ENCODE peak calls at places on chromosomes 16 and 17, in seven cellular contexts. Q, J, M, Y, C, W and I are unnamed samples. For H3K4me1, the result is how much of the 10 kb centered on the place peaks cover.

GRCh38 chr16:84344781-84345180 is 23.6 kb upstream of the ATP2C2 start:
- DNase-seq in Q (no peak), J (no peak), M (no peak), Y (no peak), C (no peak), W (no peak), I (no peak)

GRCh38 chr16:59905628-59906027 is 1171.5 kb upstream of the GOT2 start:
- DNase-seq in Q (no peak), J (no peak), M (no peak), Y (no peak), C (no peak), W (no peak), I (no peak)

GRCh38 chr16:78452030-78452429 is 352.6 kb downstream of the WWOX start:
- DNase-seq in Q (no peak), J (no peak), M (no peak), Y (no peak), C (no peak), W (no peak), I (no peak)

GRCh38 chr17:78611636-78612035 is 34.4 kb upstream of the DNAH17 start:
- DNase-seq in Q (no peak), J (no peak), M (no peak), Y (no peak), C (no peak), W (peak), I (no peak)

GRCh38 chr16:61654962-61655361 is 381.3 kb downstream of the CDH8 start:
- DNase-seq in Q (no peak), J (no peak), M (no peak), Y (no peak), C (no peak), W (no peak), I (no peak)

GRCh38 chr17:14300628-14301278 is at the start of gene HS3ST3B1:
- DNase-seq in Q (peak), J (peak), M (peak), Y (peak), C (peak), W (peak), I (peak)

GRCh38 chr17:65000798-65001197 is 55.7 kb downstream of the GNA13 start:
- DNase-seq in Q (no peak), J (no peak), M (no peak), Y (no peak), C (no peak), W (no peak), I (no peak)

GRCh38 chr17:15261818-15262290 is 3.3 kb downstream of the PMP22 start:
- DNase-seq in Q (peak), J (no peak), M (no peak), Y (no peak), C (no peak), W (peak), I (no peak)

GRCh38 chr17:57387575-57387974 is 131.3 kb downstream of the MSI2 start:
- DNase-seq in Q (no peak), J (no peak), M (no peak), Y (no peak), C (no peak), W (no peak), I (no peak)

GRCh38 chr17:76673729-76674128 is 30.2 kb upstream of the ST6GALNAC1 start:
- DNase-seq in Q (no peak), J (no peak), M (no peak), Y (no peak), C (no peak), W (no peak), I (no peak)

GRCh38 chr17:67256075-67256732 is 11.2 kb upstream of the HELZ start:
- DNase-seq in Q (no peak), J (no peak), M (no peak), Y (no peak), C (no peak), W (no peak), I (no peak)

GRCh38 chr17:72545756-72546155 is 424.9 kb downstream of the SOX9 start:
- DNase-seq in Q (no peak), J (no peak), M (no peak), Y (no peak), C (no peak), W (no peak), I (no peak)

GRCh38 chr17:74272731-74273201 is 1.3 kb upstream of the DNAI2 start:
- DNase-seq in Q (no peak), J (no peak), M (no peak), Y (no peak), C (peak), W (no peak), I (no peak)

GRCh38 chr16:711548-712320 is 3.2 kb upstream of the METRN start:
- DNase-seq in Q (peak), J (no peak), M (peak), Y (peak), C (peak), W (peak), I (peak)

GRCh38 chr17:1004769-1005295 is 7.9 kb downstream of the TIMM22 start:
- DNase-seq in Q (no peak), J (no peak), M (no peak), Y (no peak), C (no peak), W (no peak), I (no peak)

GRCh38 chr17:73833779-73834613 is 189.8 kb upstream of the SDK2 start:
- DNase-seq in Q (no peak), J (no peak), M (no peak), Y (no peak), C (no peak), W (no peak), I (no peak)

GRCh38 chr17:20095366-20096080 is 86.4 kb downstream of the SPECC1 start:
- DNase-seq in Q (peak), J (no peak), M (no peak), Y (peak), C (peak), W (peak), I (no peak)

GRCh38 chr17:7173687-7174602 is 5.2 kb downstream of the ASGR1 start:
- DNase-seq in Q (peak), J (no peak), M (no peak), Y (peak), C (peak), W (peak), I (peak)

GRCh38 chr17:51434434-51435170 is 174.3 kb downstream of the UTP18 start:
- DNase-seq in Q (no peak), J (no peak), M (no peak), Y (no peak), C (no peak), W (no peak), I (no peak)

GRCh38 chr17:80478487-80479245 is 2.3 kb upstream of the NPTX1 start:
- DNase-seq in Q (no peak), J (no peak), M (no peak), Y (no peak), C (no peak), W (no peak), I (no peak)

GRCh38 chr17:43879723-43880419 is 27.5 kb downstream of the MPP2 start:
- DNase-seq in Q (no peak), J (no peak), M (no peak), Y (no peak), C (no peak), W (no peak), I (no peak)

GRCh38 chr17:1112875-1113274 is 66.9 kb downstream of the ABR start:
- DNase-seq in Q (no peak), J (no peak), M (peak), Y (no peak), C (no peak), W (peak), I (no peak)

GRCh38 chr17:39729280-39729851 is 966 bp downstream of the MIEN1 start:
- DNase-seq in Q (no peak), J (no peak), M (no peak), Y (no peak), C (no peak), W (no peak), I (no peak)

GRCh38 chr16:58733248-58733670 is 857 bp downstream of the GOT2 start:
- DNase-seq in Q (no peak), J (no peak), M (peak), Y (no peak), C (no peak), W (peak), I (no peak)

GRCh38 chr17:14372905-14373559 is 72.2 kb downstream of the HS3ST3B1 start:
- DNase-seq in Q (no peak), J (no peak), M (no peak), Y (peak), C (no peak), W (peak), I (no peak)

GRCh38 chr17:1324201-1324750 is 44.8 kb downstream of the TRARG1 start:
- DNase-seq in Q (no peak), J (no peak), M (peak), Y (no peak), C (no peak), W (no peak), I (no peak)

GRCh38 chr17:39769974-39770587 is 32.3 kb downstream of the GRB7 start:
- DNase-seq in Q (no peak), J (no peak), M (peak), Y (no peak), C (no peak), W (no peak), I (no peak)

GRCh38 chr17:7843536-7844291 is 9.7 kb downstream of the KDM6B start:
- DNase-seq in Q (peak), J (peak), M (peak), Y (peak), C (peak), W (peak), I (peak)

GRCh38 chr17:28763804-28764266 is 20.0 kb downstream of the TRAF4 start:
- DNase-seq in Q (peak), J (no peak), M (peak), Y (peak), C (peak), W (peak), I (peak)

GRCh38 chr17:30200086-30200485 is 35.4 kb downstream of the SLC6A4 start:
- DNase-seq in Q (no peak), J (no peak), M (no peak), Y (no peak), C (no peak), W (no peak), I (no peak)

GRCh38 chr17:71338396-71338795 is 782.4 kb upstream of the SOX9 start:
- DNase-seq in Q (no peak), J (no peak), M (no peak), Y (no peak), C (no peak), W (peak), I (no peak)

GRCh38 chr17:71335212-71335611 is 785.6 kb upstream of the SOX9 start:
- DNase-seq in Q (no peak), J (no peak), M (no peak), Y (no peak), C (no peak), W (no peak), I (no peak)

GRCh38 chr17:71334041-71334781 is 786.6 kb upstream of the SOX9 start:
- DNase-seq in Q (no peak), J (no peak), M (no peak), Y (no peak), C (no peak), W (no peak), I (no peak)

GRCh38 chr17:71339219-71339618 is 781.6 kb upstream of the SOX9 start:
- DNase-seq in Q (no peak), J (no peak), M (no peak), Y (no peak), C (no peak), W (no peak), I (no peak)

DNA sequence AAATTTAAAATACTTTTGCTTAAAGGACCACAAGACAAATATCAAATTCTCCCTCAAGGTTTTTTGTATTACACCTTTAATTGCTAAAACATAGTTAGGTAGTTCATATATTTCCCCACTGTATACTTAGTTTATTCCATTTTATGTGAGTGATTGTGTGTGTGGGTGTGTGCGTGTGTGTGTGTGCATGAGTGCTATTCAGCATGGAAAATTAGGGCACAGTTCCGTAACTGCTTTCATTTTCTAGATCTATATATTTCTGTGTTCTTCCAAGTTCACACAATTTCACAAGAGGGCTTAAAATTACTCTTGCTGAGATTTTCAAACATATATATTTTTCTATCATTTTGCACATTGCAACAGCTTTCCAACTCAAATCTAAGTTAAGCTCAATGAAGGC is 782.9 kb upstream of the SOX9 start:
- DNase-seq in Q (no peak), J (no peak), M (no peak), Y (no peak), C (no peak), W (peak), I (no peak)
- H3K4me3 ChIP-seq in Q (no peak), J (no peak), M (no peak), Y (no peak), C (no peak), W (peak), I (no peak)

DNA sequence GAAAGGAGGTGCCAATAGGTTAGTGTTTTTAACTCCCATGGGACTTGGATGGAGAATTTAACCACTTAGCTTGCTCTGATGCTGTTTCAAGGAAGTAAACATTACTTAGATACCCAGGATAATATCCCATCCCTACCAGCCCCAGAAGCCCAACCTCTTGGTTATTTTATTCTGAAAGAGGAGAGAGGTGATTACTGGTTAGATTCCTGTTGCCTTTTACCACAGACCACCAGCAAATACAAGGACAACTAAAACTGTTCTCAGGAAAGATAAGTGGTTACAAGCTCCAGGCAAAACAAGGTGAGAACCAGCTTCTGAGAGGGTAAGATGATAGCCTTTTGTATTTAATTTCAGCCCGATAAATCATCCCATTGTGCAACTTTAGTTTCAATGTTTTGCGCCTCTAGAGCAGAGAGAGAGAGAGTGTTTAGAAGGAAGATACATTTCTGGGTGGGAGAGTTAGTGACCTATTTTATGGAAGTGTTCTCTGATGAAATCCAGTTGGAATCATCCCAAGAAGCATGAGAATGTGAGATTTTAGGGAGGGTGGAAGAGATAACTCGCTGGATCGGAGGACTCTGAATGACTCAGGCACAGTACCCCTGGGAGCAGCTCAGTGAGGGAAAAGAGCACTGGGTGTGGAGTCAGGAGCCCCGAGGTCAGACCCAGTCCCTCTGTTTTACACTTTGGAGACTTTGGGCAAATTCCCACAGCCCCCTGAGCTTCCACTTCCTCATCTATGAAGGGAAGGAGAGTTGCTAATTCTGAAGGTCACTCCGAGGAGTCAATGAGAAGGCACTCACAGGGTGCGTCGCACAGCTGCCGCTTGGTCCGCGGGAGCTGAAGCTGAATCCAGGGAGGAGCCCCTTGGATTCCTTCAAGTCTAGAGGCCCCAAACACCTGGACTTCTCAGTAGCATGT is 12.1 kb downstream of the GLP2R start:
- DNase-seq in Q (peak), J (no peak), M (no peak), Y (no peak), C (peak), W (peak), I (no peak)
- H3K4me1 ChIP-seq in Q (under half), J (under half), M (under half), Y (under half), C (under half), W (under half), I (under half)

GRCh38 chr16:13839577-13839976 is 80.4 kb upstream of the ERCC4 start:
- DNase-seq in Q (no peak), J (no peak), M (peak), Y (no peak), C (no peak), W (no peak), I (no peak)
- H3K4me3 ChIP-seq in Q (no peak), J (no peak), M (no peak), Y (no peak), C (no peak), W (no peak), I (no peak)

GRCh38 chr17:27496971-27497370 is 40.7 kb downstream of the KSR1 start:
- DNase-seq in Q (no peak), J (no peak), M (no peak), Y (no peak), C (no peak), W (no peak), I (no peak)

GRCh38 chr17:27495460-27495859 is 39.2 kb downstream of the KSR1 start:
- DNase-seq in Q (no peak), J (no peak), M (no peak), Y (no peak), C (no peak), W (no peak), I (no peak)

GRCh38 chr17:27494192-27495091 is 38.2 kb downstream of the KSR1 start:
- DNase-seq in Q (peak), J (no peak), M (no peak), Y (peak), C (peak), W (no peak), I (no peak)

GRCh38 chr17:27496501-27496943 is 40.3 kb downstream of the KSR1 start:
- DNase-seq in Q (no peak), J (no peak), M (no peak), Y (no peak), C (no peak), W (no peak), I (no peak)

DNA sequence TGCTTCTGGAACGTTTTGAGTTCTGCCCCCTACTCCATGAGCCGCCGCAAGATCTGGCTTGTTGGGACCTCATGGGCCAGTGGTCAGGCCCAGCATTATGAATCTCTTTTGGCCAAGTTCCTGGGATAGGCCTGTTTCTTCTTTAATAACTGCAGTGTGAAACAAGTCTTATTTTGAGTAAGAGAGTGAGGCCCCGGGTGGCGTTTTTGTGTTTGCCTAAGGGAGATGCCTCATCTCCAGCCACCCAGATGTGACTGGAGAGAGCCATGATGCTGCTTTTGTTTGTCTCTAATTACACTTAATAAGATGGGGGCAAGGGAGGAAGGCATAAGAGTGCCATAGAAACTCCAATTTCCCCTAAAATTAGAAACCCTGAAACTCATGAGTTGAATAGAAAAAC is 39.8 kb downstream of the KSR1 start:
- DNase-seq in Q (no peak), J (no peak), M (no peak), Y (no peak), C (no peak), W (no peak), I (no peak)
- H3K4me1 ChIP-seq in Q (under half), J (half or more), M (under half), Y (under half), C (under half), W (under half), I (under half)

DNA sequence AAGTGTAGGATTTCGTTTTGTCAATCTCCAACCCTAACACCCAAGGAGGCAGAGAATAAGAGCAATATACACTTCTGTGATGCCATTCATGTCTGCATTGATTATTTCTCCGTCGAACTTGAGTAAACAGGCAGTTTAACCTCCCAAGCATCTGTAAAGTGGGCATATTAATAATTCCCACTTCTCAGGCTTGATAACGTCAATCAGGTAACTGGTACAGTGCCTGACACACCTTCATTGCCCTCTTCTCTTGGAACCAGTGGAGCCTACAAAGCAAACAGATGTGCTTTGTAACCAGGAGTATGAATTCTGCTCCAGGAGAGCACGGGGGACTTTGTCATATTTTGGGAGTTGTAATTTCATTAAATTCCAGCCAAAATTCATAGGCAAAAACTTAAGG is 32.5 kb upstream of the PLCG2 start:
- DNase-seq in Q (no peak), J (no peak), M (no peak), Y (no peak), C (no peak), W (no peak), I (no peak)
- H3K4me3 ChIP-seq in Q (no peak), J (peak), M (peak), Y (peak), C (peak), W (peak), I (peak)

DNA sequence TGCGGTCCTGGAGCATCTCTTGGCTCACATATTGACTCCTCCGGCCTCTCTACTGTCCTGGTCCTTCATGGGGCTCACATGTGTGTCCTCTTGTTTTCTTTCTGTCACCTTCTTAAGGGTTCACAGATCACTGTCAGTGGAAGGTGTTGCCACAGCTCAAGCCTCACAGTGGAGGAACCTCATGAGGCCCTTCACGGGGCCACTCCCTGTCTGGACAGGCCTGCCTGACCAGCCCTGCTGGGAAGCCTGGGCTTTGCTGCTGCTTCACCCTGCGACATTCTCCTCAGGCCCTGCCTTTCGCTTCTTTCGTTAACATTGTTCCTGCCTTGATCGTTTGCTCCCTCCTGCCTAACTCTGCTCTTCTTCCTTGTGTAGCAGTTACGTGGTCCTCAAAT is 56.0 kb downstream of the WDR45B start:
- DNase-seq in Q (no peak), J (no peak), M (no peak), Y (no peak), C (no peak), W (peak), I (no peak)
- H3K4me1 ChIP-seq in Q (under half), J (under half), M (under half), Y (under half), C (under half), W (under half), I (under half)